ENCODE peak calls at places on chromosome 10, in four cellular contexts. One of them, this sample, is unnamed.

GRCh38 chr10:44873156-44873555 is 38.0 kb upstream of the TMEM72 start:
- DNase-seq in HS-5: no peak
- DNase-seq in AG09309: no peak
- DNase-seq in non-pigmented ciliary epithelial cell: no peak
- DNase-seq in this sample: peak; percentile 76

GRCh38 chr10:25689346-25690095 is 244.5 kb upstream of the MYO3A start:
- DNase-seq in AG09309: no peak
- DNase-seq in non-pigmented ciliary epithelial cell: no peak
- DNase-seq in HS-5: no peak
- DNase-seq in this sample: no peak

GRCh38 chr10:18145652-18146051 is 5.4 kb downstream of the CACNB2 start:
- DNase-seq in AG09309: no peak
- DNase-seq in HS-5: no peak
- DNase-seq in non-pigmented ciliary epithelial cell: no peak
- DNase-seq in this sample: no peak

GRCh38 chr10:132627736-132628512 is 90.3 kb downstream of the INPP5A start:
- DNase-seq in HS-5: no peak
- DNase-seq in non-pigmented ciliary epithelial cell: peak; percentile 4
- DNase-seq in AG09309: no peak
- DNase-seq in this sample: peak; percentile 71

GRCh38 chr10:371515-371914 is 236.3 kb downstream of the ZMYND11 start:
- DNase-seq in HS-5: no peak
- DNase-seq in non-pigmented ciliary epithelial cell: no peak
- DNase-seq in AG09309: no peak
- DNase-seq in this sample: no peak

GRCh38 chr10:100620087-100620835 is 84.5 kb downstream of the HIF1AN start:
- DNase-seq in HS-5: no peak
- DNase-seq in AG09309: no peak
- DNase-seq in non-pigmented ciliary epithelial cell: no peak
- DNase-seq in this sample: no peak

GRCh38 chr10:110912374-110912773 is 6.6 kb downstream of the BBIP1 start:
- DNase-seq in HS-5: no peak
- DNase-seq in AG09309: no peak
- DNase-seq in non-pigmented ciliary epithelial cell: no peak
- DNase-seq in this sample: no peak

GRCh38 chr10:82821043-82821442 is 946.0 kb downstream of the NRG3 start:
- DNase-seq in AG09309: no peak
- DNase-seq in HS-5: no peak
- DNase-seq in non-pigmented ciliary epithelial cell: no peak
- DNase-seq in this sample: no peak

GRCh38 chr10:126500866-126501265 is 112.6 kb upstream of the ADAM12 start:
- DNase-seq in non-pigmented ciliary epithelial cell: peak; percentile 34
- DNase-seq in AG09309: peak; percentile 61
- DNase-seq in HS-5: no peak
- DNase-seq in this sample: no peak

GRCh38 chr10:47152861-47153349 is 147.1 kb upstream of the GDF10 start:
- DNase-seq in AG09309: no peak
- DNase-seq in non-pigmented ciliary epithelial cell: no peak
- DNase-seq in HS-5: peak; percentile 11
- DNase-seq in this sample: no peak

GRCh38 chr10:7541137-7542087 is 125.4 kb downstream of the ITIH5 start:
- DNase-seq in HS-5: no peak
- DNase-seq in AG09309: no peak
- DNase-seq in non-pigmented ciliary epithelial cell: no peak
- DNase-seq in this sample: no peak

GRCh38 chr10:13453896-13454295 is 74.9 kb downstream of the BEND7 start:
- DNase-seq in AG09309: no peak
- DNase-seq in HS-5: no peak
- DNase-seq in non-pigmented ciliary epithelial cell: no peak
- DNase-seq in this sample: no peak

This sample was measured in right atrium auricular region.